ENCODE peak calls at places on chromosomes 3 and 15, in eight cellular contexts. R is brain microvascular endothelial cell, E is prostate gland, L is AG09309, D is mucosa of gallbladder, P is NCI-H1930, Y is dorsolateral prefrontal cortex, W is activated T-cell treated with anti-CD3 and anti-CD28 coated beads for 4 hours. T is an unnamed sample.

GRCh38 chr15:34018021-34018645 is 20.9 kb downstream of the AVEN start:
- DNase-seq in P (no peak), L (no peak), D (no peak), E (no peak), R (no peak), Y (no peak), W (no peak), T (no peak)

GRCh38 chr3:56131976-56132590 is 336.2 kb downstream of the ERC2 start:
- DNase-seq in D (peak), W (no peak), L (peak), Y (no peak), P (peak), E (no peak), R (peak), T (no peak)

GRCh38 chr15:72284781-72285180 is 12.4 kb upstream of the PARP6 start:
- DNase-seq in R (no peak), E (no peak), W (no peak), P (no peak), D (no peak), L (no peak), Y (no peak), T (no peak)

GRCh38 chr3:47000198-47000815 is 20.8 kb downstream of the NBEAL2 start:
- DNase-seq in Y (no peak), D (no peak), P (no peak), R (peak), E (no peak), W (no peak), L (no peak), T (no peak)

GRCh38 chr3:56960234-56960917 is 100.1 kb upstream of the SPATA12 start:
- DNase-seq in R (no peak), L (no peak), E (no peak), W (no peak), D (no peak), P (no peak), Y (no peak), T (no peak)

GRCh38 chr3:84666468-84666867 is 292.3 kb upstream of the CADM2 start:
- DNase-seq in Y (no peak), R (no peak), D (no peak), E (no peak), P (no peak), W (no peak), L (no peak), T (no peak)

GRCh38 chr3:126259411-126260391 is 79.3 kb upstream of the ALDH1L1 start:
- DNase-seq in P (no peak), R (peak), D (peak), Y (peak), W (no peak), E (no peak), L (no peak), T (peak)

GRCh38 chr3:53027254-53027844 is 18.5 kb downstream of the SFMBT1 start:
- DNase-seq in P (no peak), L (no peak), E (no peak), Y (no peak), R (no peak), D (no peak), W (no peak), T (no peak)

GRCh38 chr3:64368163-64369025 is 143.1 kb upstream of the PRICKLE2 start:
- DNase-seq in L (no peak), R (no peak), D (peak), P (no peak), Y (no peak), E (no peak), W (no peak), T (no peak)

GRCh38 chr15:47812436-47813109 is 95.3 kb downstream of the SEMA6D start:
- DNase-seq in E (no peak), L (no peak), P (no peak), R (peak), D (peak), Y (no peak), W (no peak), T (no peak)

GRCh38 chr3:133928903-133929607 is 33.4 kb upstream of the RAB6B start:
- DNase-seq in L (no peak), P (no peak), Y (no peak), D (peak), W (no peak), R (peak), E (no peak), T (no peak)

GRCh38 chr15:71447328-71448250 is 332.3 kb downstream of the THSD4 start:
- DNase-seq in Y (no peak), E (peak), L (no peak), W (no peak), P (no peak), R (peak), D (peak), T (no peak)

GRCh38 chr3:84165278-84165677 is 793.5 kb upstream of the CADM2 start:
- DNase-seq in L (no peak), W (no peak), P (no peak), E (no peak), R (no peak), D (no peak), Y (no peak), T (no peak)

GRCh38 chr3:58570851-58571250 is 6.3 kb downstream of the FAM107A start:
- DNase-seq in R (no peak), L (no peak), W (no peak), Y (no peak), D (no peak), P (no peak), E (no peak), T (no peak)

GRCh38 chr3:134380249-134380648 is 6.0 kb upstream of the AMOTL2 start:
- DNase-seq in E (no peak), R (no peak), L (no peak), W (no peak), P (no peak), D (no peak), Y (no peak), T (no peak)

GRCh38 chr3:182609575-182610156 is 183.6 kb upstream of the ATP11B start:
- DNase-seq in W (no peak), Y (no peak), R (no peak), E (peak), L (no peak), D (peak), P (no peak), T (no peak)

GRCh38 chr3:134378384-134378783 is 4.1 kb upstream of the AMOTL2 start:
- DNase-seq in D (peak), L (no peak), W (no peak), E (no peak), R (no peak), P (peak), Y (no peak), T (no peak)

GRCh38 chr3:172877011-172877410 is 126.5 kb downstream of the ECT2 start:
- DNase-seq in R (no peak), E (no peak), Y (no peak), L (no peak), W (no peak), P (no peak), D (no peak), T (no peak)

GRCh38 chr15:93076875-93077274 is 12.1 kb downstream of the RGMA start:
- DNase-seq in D (no peak), E (no peak), R (no peak), L (no peak), W (no peak), Y (no peak), P (no peak), T (no peak)

GRCh38 chr15:85128636-85129035 is 147.0 kb downstream of the PDE8A start:
- DNase-seq in R (no peak), D (no peak), L (no peak), P (no peak), E (no peak), W (no peak), Y (no peak), T (no peak)

GRCh38 chr3:58640700-58641372 is 25.7 kb downstream of the FAM3D start:
- DNase-seq in P (peak), L (peak), Y (peak), D (peak), E (peak), W (peak), R (peak), T (peak)

GRCh38 chr3:148203263-148204010 is 494.3 kb upstream of the AGTR1 start:
- DNase-seq in Y (no peak), D (no peak), R (peak), L (no peak), W (no peak), E (no peak), P (no peak), T (no peak)

GRCh38 chr15:29945943-29946591 is 123.8 kb upstream of the TJP1 start:
- DNase-seq in D (no peak), L (peak), R (no peak), E (no peak), Y (no peak), P (no peak), W (no peak), T (no peak)

GRCh38 chr3:196147116-196147515 is 64.1 kb downstream of the ZDHHC19 start:
- DNase-seq in E (no peak), D (no peak), Y (no peak), P (no peak), L (no peak), R (no peak), W (no peak), T (no peak)

GRCh38 chr15:40338041-40338657 is 2.6 kb downstream of the CCDC9B start:
- DNase-seq in L (no peak), P (peak), Y (no peak), R (peak), E (no peak), D (peak), W (peak), T (no peak)

T was measured in C1 segment of cervical spinal cord.